ENCODE peak calls at places on chromosomes 11 and 22, in eight cellular contexts. P, T, G, S, C, E, M and R are unnamed samples.
A peak's percentile ranks its signal among the peaks of the same experiment; 100 is the strongest.

GRCh38 chr22:28505416-28506156 is 174.1 kb downstream of the TTC28 start:
- DNase-seq in M (no peak), E (peak; percentile 42), S (no peak), T (no peak), C (no peak), P (no peak), G (no peak), R (no peak)

GRCh38 chr22:42489000-42489399 is 30.6 kb downstream of the RRP7A start:
- DNase-seq in E (no peak), C (no peak), S (no peak), T (no peak), G (no peak), P (no peak), M (no peak), R (no peak)

GRCh38 chr11:63892233-63892632 is 24.7 kb downstream of the RCOR2 start:
- DNase-seq in G (no peak), S (no peak), T (no peak), P (no peak), E (no peak), C (peak; percentile 24), M (no peak), R (no peak)

GRCh38 chr11:77999446-77999845 is 5.0 kb upstream of the INTS4 start:
- DNase-seq in E (no peak), G (no peak), P (no peak), M (no peak), C (no peak), T (no peak), S (no peak), R (no peak)

GRCh38 chr22:38989461-38989860 is 7.3 kb downstream of the APOBEC3B start:
- DNase-seq in P (no peak), G (no peak), C (no peak), T (no peak), E (no peak), S (no peak), M (no peak), R (no peak)

GRCh38 chr22:30045901-30046715 is 34.2 kb upstream of the HORMAD2 start:
- DNase-seq in T (no peak), S (no peak), G (no peak), C (no peak), P (no peak), M (no peak), E (peak; percentile 22), R (peak; percentile 21)

GRCh38 chr11:72781313-72782080 is 12.3 kb downstream of the STARD10 start:
- DNase-seq in E (peak; percentile 82), M (no peak), S (peak; percentile 67), P (peak; percentile 77), T (no peak), C (peak; percentile 49), G (peak; percentile 45), R (no peak)

GRCh38 chr22:45892681-45893461 is 84.1 kb downstream of the WNT7B start:
- DNase-seq in S (no peak), C (no peak), T (no peak), E (peak; percentile 37), M (no peak), G (peak; percentile 11), P (no peak), R (no peak)

DNA sequence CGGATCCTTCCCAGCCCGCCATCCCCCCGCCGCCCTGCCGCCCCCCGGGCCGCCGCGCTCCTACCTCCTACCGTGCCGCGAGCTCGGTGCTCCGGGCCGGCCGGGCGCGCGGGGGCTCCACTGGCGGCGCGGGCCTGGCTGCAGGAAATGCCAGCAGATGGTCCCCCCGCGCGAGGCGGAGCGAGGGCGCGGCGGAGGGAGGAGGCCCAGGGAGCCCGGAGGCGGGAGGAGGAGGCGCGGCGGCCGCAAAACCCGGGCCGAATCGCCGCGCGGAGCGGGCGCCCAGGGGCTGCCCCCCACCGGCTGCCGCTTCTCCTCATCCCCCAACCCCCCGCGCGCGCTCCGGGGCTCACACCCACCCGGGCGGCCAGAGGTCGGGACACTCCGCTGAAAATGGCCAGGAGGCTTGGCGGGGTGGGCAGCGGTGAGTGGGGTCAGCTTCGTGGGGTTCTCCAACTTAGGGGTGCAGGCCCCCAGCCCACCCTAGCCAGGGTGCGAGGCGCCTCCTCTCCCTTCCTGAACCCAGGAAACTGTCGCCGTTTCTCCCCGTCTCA is at the start of gene OSBPL5:
- DNase-seq in G (peak; percentile 87), E (peak; percentile 81), M (peak; percentile 79), C (peak; percentile 43), S (peak; percentile 47), T (no peak), P (peak; percentile 47), R (no peak)
- H3K27ac ChIP-seq in G (peak within 1 kb of the TSS; percentile 93), E (no peak within 1 kb of the TSS), M (peak within 1 kb of the TSS; percentile 90), C (peak within 1 kb of the TSS; percentile 45), S (peak within 1 kb of the TSS; percentile 4), T (no peak within 1 kb of the TSS), P (peak within 1 kb of the TSS; percentile 97), R (peak within 1 kb of the TSS; percentile 73)

GRCh38 chr22:49865156-49865555 is 11.5 kb downstream of the ZBED4 start:
- DNase-seq in S (no peak), E (no peak), M (no peak), P (no peak), C (no peak), G (no peak), T (no peak), R (no peak)

GRCh38 chr22:49869091-49869830 is 15.6 kb downstream of the ZBED4 start:
- DNase-seq in G (no peak), C (no peak), E (no peak), T (no peak), P (no peak), S (peak; percentile 34), M (no peak), R (no peak)

GRCh38 chr22:49866134-49866533 is 12.5 kb downstream of the ZBED4 start:
- DNase-seq in P (no peak), S (no peak), C (no peak), M (no peak), G (no peak), T (no peak), E (no peak), R (no peak)

GRCh38 chr22:49867303-49868250 is 13.9 kb downstream of the ZBED4 start:
- DNase-seq in G (no peak), P (no peak), M (no peak), S (peak; percentile 81), T (no peak), C (no peak), E (no peak), R (no peak)

DNA sequence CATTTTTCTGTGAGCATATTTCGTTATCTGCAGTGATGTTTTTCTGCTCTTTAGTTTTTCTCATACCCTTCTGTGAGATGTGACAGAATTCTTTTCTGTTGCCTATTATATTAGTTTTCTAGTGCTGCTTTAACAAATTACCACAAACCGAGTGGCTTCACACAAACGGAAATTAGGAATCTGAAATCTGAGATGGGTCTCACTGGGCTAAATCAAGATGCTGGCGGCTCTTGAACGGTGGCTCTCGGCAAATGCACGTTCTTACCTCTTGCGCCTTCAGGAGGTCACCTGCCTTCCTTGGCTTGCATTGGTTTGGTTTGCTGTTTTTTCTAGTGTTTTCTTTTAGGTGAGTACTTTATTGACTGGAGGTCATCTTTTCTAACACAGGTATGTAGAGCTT is 13.0 kb downstream of the ZBED4 start:
- DNase-seq in M (no peak), G (no peak), P (no peak), E (no peak), C (no peak), S (no peak), T (no peak), R (no peak)
- H3K4me3 ChIP-seq in M (no peak overlapping the region), G (no peak overlapping the region), P (no peak overlapping the region), E (peak overlapping the region; percentile 2), C (no peak overlapping the region), S (no peak overlapping the region), T (no peak overlapping the region), R (no peak overlapping the region)

DNA sequence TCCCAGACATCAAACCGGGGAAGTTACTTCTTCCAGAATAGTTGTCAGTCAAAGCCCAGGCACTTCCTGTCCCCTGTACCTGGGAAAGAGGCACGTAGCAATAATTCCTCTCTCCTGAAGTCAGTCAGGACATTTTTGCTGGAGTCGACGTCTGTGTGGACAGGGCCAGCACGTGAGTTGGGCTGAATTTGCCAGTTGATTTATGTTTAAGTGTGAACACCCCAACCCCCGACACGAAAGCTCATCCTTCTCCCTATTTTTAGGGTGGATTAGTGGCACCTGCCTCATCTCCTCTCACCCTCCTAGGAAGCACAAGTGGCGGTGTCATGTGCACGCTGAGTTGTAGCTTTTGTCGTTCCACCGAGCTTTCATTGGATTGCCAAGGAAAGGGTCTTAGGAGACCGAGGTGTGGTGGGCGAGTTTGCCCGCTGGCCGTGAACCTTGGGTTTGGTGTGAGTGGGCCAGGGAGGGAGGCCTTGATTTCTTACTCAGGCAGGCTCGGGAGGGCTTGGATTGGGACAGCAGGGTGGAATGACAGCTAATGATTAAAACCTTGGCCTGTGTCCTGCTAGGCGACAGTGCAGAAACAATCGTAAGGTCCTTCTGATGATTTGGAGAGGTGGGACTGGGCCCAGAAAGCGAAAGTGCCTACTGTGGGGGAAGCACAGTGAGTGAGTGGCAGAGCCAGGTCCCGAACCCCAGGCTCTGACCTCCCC is 87.0 kb upstream of the CRYBB3 start:
- DNase-seq in G (no peak), E (no peak), T (no peak), M (no peak), P (no peak), C (no peak), S (no peak), R (no peak)
- H3K27ac ChIP-seq in G (peak overlapping the region; percentile 86), E (no peak overlapping the region), T (no peak overlapping the region), M (peak overlapping the region; percentile 83), P (peak overlapping the region; percentile 88), C (no peak overlapping the region), S (no peak overlapping the region), R (peak overlapping the region; percentile 77)

GRCh38 chr22:17369553-17370035 is 334 bp downstream of the CECR2 start:
- DNase-seq in E (peak; percentile 84), C (peak; percentile 27), G (peak; percentile 38), P (no peak), M (no peak), S (no peak), T (no peak), R (no peak)

GRCh38 chr22:17370036-17370765 is 941 bp downstream of the CECR2 start:
- DNase-seq in M (no peak), P (no peak), G (peak; percentile 37), C (no peak), E (peak; percentile 72), T (no peak), S (no peak), R (no peak)

GRCh38 chr22:17370766-17371181 is 1.5 kb downstream of the CECR2 start:
- DNase-seq in G (no peak), S (no peak), P (no peak), M (no peak), E (no peak), C (no peak), T (no peak), R (no peak)

GRCh38 chr22:17368144-17368726 is 1.0 kb upstream of the CECR2 start:
- DNase-seq in S (no peak), T (no peak), M (no peak), C (no peak), G (no peak), E (no peak), P (no peak), R (no peak)

DNA sequence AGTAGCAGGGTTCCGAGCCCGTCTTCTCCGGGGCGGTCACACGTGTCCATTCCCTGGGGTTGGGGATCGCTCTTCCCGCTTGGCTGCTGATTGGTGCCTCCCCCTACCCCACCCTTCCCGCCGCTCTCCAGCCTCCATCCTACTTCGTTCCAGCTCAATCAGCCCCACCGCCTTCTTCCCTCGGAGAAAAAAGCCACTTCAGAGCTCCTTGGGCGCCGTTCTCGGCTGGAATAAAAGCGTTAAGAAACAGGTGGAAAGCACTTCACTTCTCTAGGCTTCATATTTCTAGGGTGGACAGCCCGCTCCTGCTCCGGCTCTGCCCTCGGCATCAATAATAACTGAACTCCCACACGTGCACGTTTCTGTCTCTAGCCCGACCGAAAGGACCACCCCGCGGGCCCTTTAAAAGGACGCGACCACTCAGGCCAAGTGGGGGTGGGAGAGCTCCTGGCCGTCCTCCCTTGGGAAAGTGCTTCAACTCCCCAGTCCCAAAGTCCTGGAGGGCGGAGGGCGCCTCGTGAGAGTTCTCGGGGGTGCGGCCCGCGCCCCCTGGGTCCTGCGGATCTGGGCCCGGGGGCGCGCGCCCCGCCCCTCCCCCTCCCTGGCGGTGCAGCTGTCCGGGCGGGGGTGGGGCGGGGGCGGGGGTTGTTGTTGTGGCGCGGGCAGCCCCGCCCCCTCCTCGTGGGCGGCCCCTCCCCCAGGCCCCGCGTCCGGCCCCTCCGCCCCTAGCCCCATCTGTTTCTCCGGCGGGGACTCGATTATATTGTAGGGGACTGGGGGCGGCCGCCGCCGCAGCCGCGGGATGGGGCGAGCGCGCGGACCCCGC is at the start of gene CECR2:
- DNase-seq in C (no peak), P (no peak), G (peak; percentile 59), S (no peak), E (peak; percentile 93), M (no peak), T (no peak), R (peak; percentile 61)
- H3K4me3 ChIP-seq in C (no peak within 1 kb of the TSS), P (peak within 1 kb of the TSS; percentile 51), G (peak within 1 kb of the TSS; percentile 76), S (peak within 1 kb of the TSS; percentile 37), E (peak within 1 kb of the TSS; percentile 99), M (peak within 1 kb of the TSS; percentile 29), T (no peak within 1 kb of the TSS), R (peak within 1 kb of the TSS; percentile 77)